ENCODE peak calls at places on chromosomes 13 and 19, in four cellular contexts. C, N, R and T are unnamed samples.

GRCh38 chr13:101149735-101150380 is 266.4 kb downstream of the NALCN start:
- DNase-seq in C (no peak), R (no peak), N (no peak), T (no peak)

GRCh38 chr19:48279747-48280146 is 9.9 kb downstream of the ZNF114 start:
- DNase-seq in R (no peak), C (no peak), N (no peak), T (no peak)

GRCh38 chr13:90315061-90315460 is 1032.4 kb upstream of the MIR17HG start:
- DNase-seq in C (no peak), N (no peak), R (no peak), T (no peak)

GRCh38 chr19:7970716-7971448 is 27.4 kb upstream of the TIMM44 start:
- DNase-seq in N (peak), C (no peak), R (peak), T (peak)

GRCh38 chr13:45333973-45334922 is 6.7 kb downstream of the TPT1 start:
- DNase-seq in N (no peak), C (no peak), R (no peak), T (no peak)

GRCh38 chr19:13978306-13978705 is 26.0 kb downstream of the DCAF15 start:
- DNase-seq in C (no peak), N (no peak), R (peak), T (peak)

GRCh38 chr13:50156140-50156539 is 140.9 kb downstream of the KCNRG start:
- DNase-seq in R (no peak), N (peak), C (no peak), T (no peak)

GRCh38 chr13:36163809-36164308 is 32.7 kb upstream of the DCLK1 start:
- DNase-seq in R (no peak), C (no peak), N (no peak), T (no peak)

GRCh38 chr13:50081106-50081898 is 66.1 kb downstream of the KCNRG start:
- DNase-seq in C (no peak), R (peak), N (no peak), T (peak)

GRCh38 chr19:39507715-39508364 is 7.1 kb upstream of the SELENOV start:
- DNase-seq in R (no peak), C (no peak), N (no peak), T (no peak)

GRCh38 chr19:45591004-45591637 is 6.5 kb upstream of the OPA3 start:
- DNase-seq in N (peak), R (peak), C (no peak), T (peak)

GRCh38 chr19:13163609-13164364 is 13.6 kb downstream of the IER2 start:
- DNase-seq in R (peak), C (no peak), N (peak), T (peak)

DNA sequence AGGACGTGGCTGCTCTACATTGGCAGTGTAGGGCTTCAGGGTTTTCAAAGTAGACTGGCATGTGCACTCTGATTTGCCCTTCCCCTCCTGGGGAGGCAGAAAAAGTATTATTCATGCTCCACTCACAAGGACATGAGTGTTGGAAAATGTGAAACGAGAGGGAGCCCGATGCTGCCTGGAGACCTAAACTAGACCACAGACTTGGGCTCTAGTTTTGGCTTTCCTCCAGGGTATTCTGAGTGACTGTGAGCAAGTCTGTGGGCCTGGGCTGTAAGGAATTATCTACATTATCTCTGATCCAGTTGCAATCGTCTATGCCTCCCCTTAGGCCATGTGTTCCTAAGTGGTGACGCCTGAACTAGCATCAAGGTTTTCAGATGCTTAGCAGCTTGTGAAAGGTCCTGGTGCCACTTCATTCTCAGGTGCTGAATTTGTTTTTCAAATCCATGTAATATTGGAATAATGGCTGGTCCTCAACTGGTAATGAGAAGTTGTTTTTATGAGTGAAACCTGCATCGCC is 55.0 kb downstream of the MRPL57 start:
- DNase-seq in R (no peak), N (no peak), C (no peak), T (no peak)
- TF ChIP-seq POLR2AphosphoS5 in R (no peak), N (no peak), C (no peak), T (no peak)

GRCh38 chr13:29707876-29708543 is 112.5 kb upstream of the SLC7A1 start:
- DNase-seq in C (no peak), R (peak), N (peak), T (peak)
- TF ChIP-seq BRCA1 in C (no peak), R (no peak), N (no peak), T (no peak)

DNA sequence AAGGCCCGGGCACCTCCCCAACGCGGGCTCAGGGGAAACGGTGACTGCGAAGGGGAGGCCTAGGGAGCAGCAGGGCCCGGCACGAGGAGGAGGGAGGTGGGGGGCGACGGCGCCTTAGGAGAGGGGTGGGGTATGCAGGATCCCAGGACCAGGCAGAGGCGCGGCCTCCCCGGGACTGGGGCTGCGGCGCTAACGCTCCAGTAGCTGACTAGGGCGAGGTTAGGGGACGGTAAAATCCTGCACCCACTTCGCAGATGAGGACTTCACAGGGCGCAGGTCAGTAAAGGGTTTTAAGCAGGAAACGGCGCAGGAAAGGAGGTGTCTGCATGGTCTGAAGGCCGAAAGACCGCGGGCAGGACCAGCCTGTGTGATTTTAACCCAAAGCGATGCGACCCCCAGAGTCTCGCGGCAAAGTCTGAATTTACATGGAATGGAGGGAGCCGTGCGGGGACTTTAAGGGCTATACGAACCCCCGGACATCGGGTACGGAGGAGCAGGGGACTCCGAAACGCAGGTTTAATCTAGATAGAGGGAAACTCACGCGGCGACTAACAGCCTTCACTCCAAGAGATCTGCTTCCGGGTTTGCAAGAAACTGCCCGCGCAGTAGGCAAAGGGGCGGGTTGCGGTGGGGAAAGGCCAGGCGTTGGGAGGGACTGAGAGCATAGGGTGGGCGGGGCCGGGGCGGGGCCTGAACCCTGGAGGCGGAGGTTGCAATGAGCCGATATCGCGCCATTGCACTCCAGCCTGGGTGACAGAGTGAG is at the start of gene ZNF665:
- DNase-seq in C (no peak), N (no peak), R (peak), T (peak)
- TF ChIP-seq POLR2AphosphoS5 in C (peak), N (no peak), R (peak), T (peak)

GRCh38 chr13:105603283-105603682 is 932.2 kb downstream of the EFNB2 start:
- DNase-seq in C (no peak), N (no peak), R (no peak), T (no peak)
- TF ChIP-seq BRCA1 in C (no peak), N (no peak), R (no peak), T (no peak)